ENCODE peak calls at places on chromosomes 2 and 18, in eight cellular contexts. B is left ventricle myocardium inferior, S is kidney epithelial cell, A is K562, R is astrocyte of the cerebellum, U is NCI-H2029, P is activated T-helper 1 cell treated with Interleukin-2 at 50 U/mL for 16 hours, J is cerebellum. I is an unnamed sample.

GRCh38 chr2:203583696-203584095 is 48.6 kb upstream of the RAPH1 start:
- DNase-seq in U (no peak), B (no peak), S (peak; percentile 73), J (no peak), A (no peak), P (no peak), R (no peak), I (no peak)

GRCh38 chr2:66445076-66445724 is 10.3 kb downstream of the MEIS1 start:
- DNase-seq in B (no peak), R (no peak), A (no peak), J (no peak), P (no peak), S (no peak), U (no peak), I (no peak)

GRCh38 chr18:79571221-79572092 is 108.1 kb upstream of the CTDP1 start:
- DNase-seq in R (no peak), A (no peak), B (no peak), U (no peak), S (no peak), P (no peak), J (no peak), I (no peak)

GRCh38 chr2:12057436-12058166 is 311.2 kb downstream of the LPIN1 start:
- DNase-seq in P (no peak), U (no peak), R (no peak), A (peak; percentile 20), S (no peak), B (peak; percentile 22), J (no peak), I (peak; percentile 15)

GRCh38 chr2:224598669-224599068 is 13.5 kb upstream of the CUL3 start:
- DNase-seq in S (no peak), P (no peak), B (no peak), U (no peak), R (no peak), J (no peak), A (no peak), I (no peak)

GRCh38 chr18:379665-380356 is 112.0 kb upstream of the THOC1 start:
- DNase-seq in A (no peak), S (no peak), B (peak; percentile 54), J (no peak), P (no peak), R (no peak), U (no peak), I (no peak)

GRCh38 chr18:46639386-46639785 is 17.6 kb downstream of the LOXHD1 start:
- DNase-seq in S (no peak), A (no peak), P (no peak), J (no peak), U (no peak), B (no peak), R (no peak), I (no peak)

GRCh38 chr2:206856474-206856873 is 82.8 kb upstream of the CPO start:
- DNase-seq in P (no peak), R (no peak), U (no peak), S (no peak), A (no peak), J (no peak), B (no peak), I (no peak)

GRCh38 chr2:11833601-11834000 is 87.2 kb downstream of the LPIN1 start:
- DNase-seq in U (peak; percentile 63), J (no peak), B (no peak), P (no peak), A (no peak), S (no peak), R (peak; percentile 81), I (no peak)

GRCh38 chr2:69143726-69144360 is 130.9 kb downstream of the ANTXR1 start:
- DNase-seq in R (no peak), B (no peak), J (no peak), A (no peak), P (no peak), S (no peak), U (no peak), I (peak; percentile 35)

GRCh38 chr2:72185166-72185565 is 37.5 kb upstream of the CYP26B1 start:
- DNase-seq in B (no peak), J (no peak), U (no peak), R (no peak), A (no peak), S (no peak), P (no peak), I (no peak)

GRCh38 chr2:220510668-220511067 is 883.2 kb downstream of the SLC4A3 start:
- DNase-seq in U (no peak), J (no peak), A (no peak), P (no peak), R (no peak), S (no peak), B (no peak), I (no peak)

GRCh38 chr2:207960090-207960489 is 65.2 kb downstream of the PLEKHM3 start:
- DNase-seq in P (no peak), U (no peak), S (no peak), J (no peak), A (peak; percentile 83), B (no peak), R (no peak), I (no peak)